ENCODE peak calls at places on chromosomes 7 and 10, in six cellular contexts. One of them, this sample, is unnamed. For H3K27me3, the result is how much of the 10 kb centered on the place peaks cover.

GRCh38 chr7:17158261-17158660 is 140.2 kb upstream of the AHR start:
- DNase-seq in adrenal gland: no peak
- DNase-seq in WERI-Rb-1: no peak
- DNase-seq in AG04450: no peak
- DNase-seq in cardiac muscle cell: no peak
- DNase-seq in CD8-positive, alpha-beta memory T cell: no peak
- DNase-seq in this sample: no peak

GRCh38 chr10:97882142-97883091 is 32.8 kb downstream of the GOLGA7B start:
- DNase-seq in cardiac muscle cell: no peak
- DNase-seq in CD8-positive, alpha-beta memory T cell: no peak
- DNase-seq in AG04450: no peak
- DNase-seq in adrenal gland: peak
- DNase-seq in WERI-Rb-1: no peak
- DNase-seq in this sample: peak

GRCh38 chr7:81210092-81211064 is 291.5 kb upstream of the SEMA3C start:
- DNase-seq in adrenal gland: no peak
- DNase-seq in AG04450: no peak
- DNase-seq in cardiac muscle cell: no peak
- DNase-seq in WERI-Rb-1: no peak
- DNase-seq in CD8-positive, alpha-beta memory T cell: no peak
- DNase-seq in this sample: no peak

GRCh38 chr7:21562385-21562784 is 19.5 kb downstream of the DNAH11 start:
- DNase-seq in WERI-Rb-1: no peak
- DNase-seq in adrenal gland: no peak
- DNase-seq in AG04450: no peak
- DNase-seq in cardiac muscle cell: no peak
- DNase-seq in CD8-positive, alpha-beta memory T cell: no peak
- DNase-seq in this sample: no peak

GRCh38 chr7:116771640-116772039 is 90.7 kb upstream of the CAPZA2 start:
- DNase-seq in CD8-positive, alpha-beta memory T cell: no peak
- DNase-seq in adrenal gland: no peak
- DNase-seq in AG04450: no peak
- DNase-seq in cardiac muscle cell: no peak
- DNase-seq in WERI-Rb-1: no peak
- DNase-seq in this sample: no peak

GRCh38 chr7:36128448-36129047 is 24.5 kb upstream of the EEPD1 start:
- DNase-seq in AG04450: peak
- DNase-seq in cardiac muscle cell: no peak
- DNase-seq in WERI-Rb-1: no peak
- DNase-seq in adrenal gland: peak
- DNase-seq in CD8-positive, alpha-beta memory T cell: no peak
- DNase-seq in this sample: peak

GRCh38 chr7:145732521-145732920 is 384.1 kb upstream of the CNTNAP2 start:
- DNase-seq in cardiac muscle cell: no peak
- DNase-seq in AG04450: no peak
- DNase-seq in CD8-positive, alpha-beta memory T cell: no peak
- DNase-seq in WERI-Rb-1: no peak
- DNase-seq in adrenal gland: no peak
- DNase-seq in this sample: no peak

GRCh38 chr10:120414946-120415345 is 42.1 kb upstream of the PLPP4 start:
- DNase-seq in cardiac muscle cell: no peak
- DNase-seq in WERI-Rb-1: no peak
- DNase-seq in AG04450: no peak
- DNase-seq in CD8-positive, alpha-beta memory T cell: no peak
- DNase-seq in adrenal gland: no peak
- DNase-seq in this sample: no peak

GRCh38 chr7:29278362-29279070 is 83.9 kb downstream of the CHN2 start:
- DNase-seq in WERI-Rb-1: peak
- DNase-seq in CD8-positive, alpha-beta memory T cell: no peak
- DNase-seq in AG04450: no peak
- DNase-seq in cardiac muscle cell: no peak
- DNase-seq in adrenal gland: no peak
- DNase-seq in this sample: no peak

GRCh38 chr10:91593366-91593765 is 39.5 kb downstream of the PPP1R3C start:
- DNase-seq in WERI-Rb-1: no peak
- DNase-seq in AG04450: no peak
- DNase-seq in CD8-positive, alpha-beta memory T cell: no peak
- DNase-seq in cardiac muscle cell: no peak
- DNase-seq in adrenal gland: no peak
- DNase-seq in this sample: no peak

GRCh38 chr7:112416127-112416526 is 34.1 kb upstream of the IFRD1 start:
- DNase-seq in WERI-Rb-1: no peak
- DNase-seq in AG04450: no peak
- DNase-seq in cardiac muscle cell: no peak
- DNase-seq in adrenal gland: no peak
- DNase-seq in CD8-positive, alpha-beta memory T cell: no peak
- DNase-seq in this sample: no peak

GRCh38 chr10:43131256-43131655 is 7.0 kb upstream of the CSGALNACT2 start:
- DNase-seq in CD8-positive, alpha-beta memory T cell: no peak
- DNase-seq in cardiac muscle cell: no peak
- DNase-seq in AG04450: no peak
- DNase-seq in adrenal gland: no peak
- DNase-seq in WERI-Rb-1: no peak
- DNase-seq in this sample: no peak

GRCh38 chr7:78280276-78280675 is 481.7 kb downstream of the PHTF2 start:
- DNase-seq in adrenal gland: no peak
- DNase-seq in CD8-positive, alpha-beta memory T cell: no peak
- DNase-seq in cardiac muscle cell: no peak
- DNase-seq in AG04450: no peak
- DNase-seq in WERI-Rb-1: no peak
- DNase-seq in this sample: no peak

GRCh38 chr7:1130021-1130990 is 29.7 kb downstream of the ZFAND2A start:
- DNase-seq in CD8-positive, alpha-beta memory T cell: no peak
- DNase-seq in WERI-Rb-1: no peak
- DNase-seq in cardiac muscle cell: no peak
- DNase-seq in AG04450: no peak
- DNase-seq in adrenal gland: no peak
- DNase-seq in this sample: no peak

GRCh38 chr7:73446716-73447115 is 13.1 kb downstream of the FZD9 start:
- DNase-seq in cardiac muscle cell: no peak
- DNase-seq in WERI-Rb-1: no peak
- DNase-seq in adrenal gland: peak
- DNase-seq in AG04450: no peak
- DNase-seq in CD8-positive, alpha-beta memory T cell: no peak
- DNase-seq in this sample: no peak

GRCh38 chr10:24873281-24873683 is 79.1 kb downstream of the PRTFDC1 start:
- DNase-seq in CD8-positive, alpha-beta memory T cell: no peak
- DNase-seq in adrenal gland: peak
- DNase-seq in WERI-Rb-1: peak
- DNase-seq in cardiac muscle cell: no peak
- DNase-seq in AG04450: peak
- DNase-seq in this sample: peak

GRCh38 chr7:138565451-138566114 is 105.5 kb downstream of the TRIM24 start:
- DNase-seq in adrenal gland: peak
- DNase-seq in CD8-positive, alpha-beta memory T cell: no peak
- DNase-seq in AG04450: peak
- DNase-seq in WERI-Rb-1: no peak
- DNase-seq in cardiac muscle cell: no peak
- DNase-seq in this sample: no peak

GRCh38 chr10:108069096-108069495 is 904.6 kb upstream of the SORCS1 start:
- DNase-seq in AG04450: no peak
- DNase-seq in cardiac muscle cell: no peak
- DNase-seq in adrenal gland: no peak
- DNase-seq in WERI-Rb-1: no peak
- DNase-seq in CD8-positive, alpha-beta memory T cell: no peak
- DNase-seq in this sample: no peak

GRCh38 chr7:96085953-96086352 is 235.9 kb downstream of the SLC25A13 start:
- DNase-seq in AG04450: no peak
- DNase-seq in CD8-positive, alpha-beta memory T cell: no peak
- DNase-seq in cardiac muscle cell: no peak
- DNase-seq in adrenal gland: no peak
- DNase-seq in WERI-Rb-1: no peak
- DNase-seq in this sample: no peak

GRCh38 chr7:64320547-64321495 is 7.1 kb downstream of the ZNF736 start:
- DNase-seq in cardiac muscle cell: no peak
- DNase-seq in AG04450: no peak
- DNase-seq in WERI-Rb-1: no peak
- DNase-seq in CD8-positive, alpha-beta memory T cell: no peak
- DNase-seq in adrenal gland: no peak
- DNase-seq in this sample: no peak

GRCh38 chr10:2921956-2922680 is 145.2 kb upstream of the PFKP start:
- DNase-seq in WERI-Rb-1: no peak
- DNase-seq in AG04450: no peak
- DNase-seq in cardiac muscle cell: no peak
- DNase-seq in adrenal gland: no peak
- DNase-seq in CD8-positive, alpha-beta memory T cell: no peak
- DNase-seq in this sample: no peak

GRCh38 chr10:127151541-127151940 is 44.9 kb downstream of the INSYN2A start:
- DNase-seq in adrenal gland: no peak
- DNase-seq in CD8-positive, alpha-beta memory T cell: no peak
- DNase-seq in cardiac muscle cell: no peak
- DNase-seq in AG04450: no peak
- DNase-seq in WERI-Rb-1: no peak
- DNase-seq in this sample: no peak

GRCh38 chr7:151727579-151728285 is 149.2 kb downstream of the PRKAG2 start:
- DNase-seq in adrenal gland: peak
- DNase-seq in CD8-positive, alpha-beta memory T cell: no peak
- DNase-seq in AG04450: peak
- DNase-seq in cardiac muscle cell: no peak
- DNase-seq in WERI-Rb-1: no peak
- DNase-seq in this sample: peak

GRCh38 chr10:93403152-93403551 is 79.0 kb downstream of the MYOF start:
- DNase-seq in AG04450: no peak
- DNase-seq in CD8-positive, alpha-beta memory T cell: no peak
- DNase-seq in cardiac muscle cell: no peak
- DNase-seq in adrenal gland: no peak
- DNase-seq in WERI-Rb-1: no peak
- DNase-seq in this sample: no peak

GRCh38 chr10:101047961-101048892 is 13.6 kb upstream of the KAZALD1 start:
- DNase-seq in WERI-Rb-1: no peak
- DNase-seq in cardiac muscle cell: no peak
- DNase-seq in AG04450: no peak
- DNase-seq in CD8-positive, alpha-beta memory T cell: no peak
- DNase-seq in adrenal gland: no peak
- DNase-seq in this sample: no peak

GRCh38 chr7:39299695-39300094 is 266.5 kb upstream of the YAE1 start:
- DNase-seq in adrenal gland: no peak
- DNase-seq in AG04450: no peak
- DNase-seq in CD8-positive, alpha-beta memory T cell: no peak
- DNase-seq in WERI-Rb-1: no peak
- DNase-seq in cardiac muscle cell: no peak
- DNase-seq in this sample: peak

GRCh38 chr10:104368406-104368805 is 14.8 kb downstream of the CFAP58 start:
- DNase-seq in cardiac muscle cell: no peak
- DNase-seq in AG04450: no peak
- DNase-seq in CD8-positive, alpha-beta memory T cell: no peak
- DNase-seq in adrenal gland: no peak
- DNase-seq in WERI-Rb-1: no peak
- DNase-seq in this sample: no peak

GRCh38 chr10:42975558-42976352 is 101.1 kb upstream of the RET start:
- DNase-seq in CD8-positive, alpha-beta memory T cell: no peak
- DNase-seq in WERI-Rb-1: peak
- DNase-seq in adrenal gland: no peak
- DNase-seq in AG04450: no peak
- DNase-seq in cardiac muscle cell: no peak
- DNase-seq in this sample: no peak

GRCh38 chr10:76977046-76977445 is 660.6 kb downstream of the KCNMA1 start:
- DNase-seq in WERI-Rb-1: no peak
- DNase-seq in AG04450: no peak
- DNase-seq in adrenal gland: no peak
- DNase-seq in CD8-positive, alpha-beta memory T cell: no peak
- DNase-seq in cardiac muscle cell: no peak
- DNase-seq in this sample: no peak

GRCh38 chr10:90800232-90800796 is 57.5 kb downstream of the HTR7 start:
- DNase-seq in CD8-positive, alpha-beta memory T cell: no peak
- DNase-seq in AG04450: no peak
- DNase-seq in cardiac muscle cell: no peak
- DNase-seq in adrenal gland: no peak
- DNase-seq in WERI-Rb-1: no peak
- DNase-seq in this sample: no peak

GRCh38 chr7:73528204-73528603 is 6.1 kb upstream of the BAZ1B start:
- DNase-seq in AG04450: no peak
- DNase-seq in cardiac muscle cell: no peak
- DNase-seq in CD8-positive, alpha-beta memory T cell: no peak
- DNase-seq in WERI-Rb-1: no peak
- DNase-seq in adrenal gland: no peak
- DNase-seq in this sample: no peak

GRCh38 chr10:14200645-14201534 is 129.8 kb downstream of the FRMD4A start:
- DNase-seq in AG04450: no peak
- DNase-seq in adrenal gland: peak
- DNase-seq in CD8-positive, alpha-beta memory T cell: no peak
- DNase-seq in cardiac muscle cell: no peak
- DNase-seq in WERI-Rb-1: peak
- DNase-seq in this sample: no peak

GRCh38 chr7:31099451-31100444 is 47.6 kb downstream of the ADCYAP1R1 start:
- DNase-seq in AG04450: no peak
- DNase-seq in cardiac muscle cell: no peak
- DNase-seq in adrenal gland: no peak
- DNase-seq in CD8-positive, alpha-beta memory T cell: no peak
- DNase-seq in WERI-Rb-1: no peak
- DNase-seq in this sample: peak

GRCh38 chr10:86079088-86079487 is 287.5 kb downstream of the GRID1 start:
- DNase-seq in cardiac muscle cell: no peak
- DNase-seq in AG04450: no peak
- DNase-seq in CD8-positive, alpha-beta memory T cell: no peak
- DNase-seq in adrenal gland: no peak
- DNase-seq in WERI-Rb-1: no peak
- DNase-seq in this sample: peak

GRCh38 chr10:113056030-113056429 is 106.0 kb downstream of the TCF7L2 start:
- DNase-seq in CD8-positive, alpha-beta memory T cell: no peak
- DNase-seq in cardiac muscle cell: no peak
- DNase-seq in adrenal gland: no peak
- DNase-seq in AG04450: no peak
- DNase-seq in WERI-Rb-1: no peak
- DNase-seq in this sample: no peak
- H3K27ac ChIP-seq in CD8-positive, alpha-beta memory T cell: no peak
- H3K27ac ChIP-seq in cardiac muscle cell: no peak
- H3K27ac ChIP-seq in adrenal gland: no peak
- H3K27ac ChIP-seq in AG04450: peak
- H3K27ac ChIP-seq in WERI-Rb-1: no peak
- H3K27ac ChIP-seq in this sample: peak

GRCh38 chr10:102619281-102619981 is 24.8 kb upstream of the TRIM8 start:
- DNase-seq in AG04450: no peak
- DNase-seq in CD8-positive, alpha-beta memory T cell: no peak
- DNase-seq in adrenal gland: no peak
- DNase-seq in WERI-Rb-1: no peak
- DNase-seq in cardiac muscle cell: no peak
- DNase-seq in this sample: no peak
- H3K4me3 ChIP-seq in AG04450: no peak
- H3K4me3 ChIP-seq in CD8-positive, alpha-beta memory T cell: no peak
- H3K4me3 ChIP-seq in adrenal gland: no peak
- H3K4me3 ChIP-seq in WERI-Rb-1: no peak
- H3K4me3 ChIP-seq in cardiac muscle cell: no peak
- H3K4me3 ChIP-seq in this sample: no peak

GRCh38 chr10:132035476-132035875 is 30.3 kb upstream of the JAKMIP3 start:
- DNase-seq in adrenal gland: no peak
- DNase-seq in cardiac muscle cell: no peak
- DNase-seq in AG04450: no peak
- DNase-seq in WERI-Rb-1: no peak
- DNase-seq in CD8-positive, alpha-beta memory T cell: no peak
- DNase-seq in this sample: no peak
- H3K27me3 ChIP-seq in adrenal gland: under half
- H3K27me3 ChIP-seq in cardiac muscle cell: half or more
- H3K27me3 ChIP-seq in AG04450: half or more
- H3K27me3 ChIP-seq in WERI-Rb-1: under half
- H3K27me3 ChIP-seq in CD8-positive, alpha-beta memory T cell: under half
- H3K27me3 ChIP-seq in this sample: half or more

GRCh38 chr10:119343001-119343601 is 135.7 kb downstream of the GRK5 start:
- DNase-seq in cardiac muscle cell: no peak
- DNase-seq in adrenal gland: no peak
- DNase-seq in WERI-Rb-1: no peak
- DNase-seq in AG04450: no peak
- DNase-seq in CD8-positive, alpha-beta memory T cell: no peak
- DNase-seq in this sample: no peak
- H3K27ac ChIP-seq in cardiac muscle cell: no peak
- H3K27ac ChIP-seq in adrenal gland: no peak
- H3K27ac ChIP-seq in WERI-Rb-1: peak
- H3K27ac ChIP-seq in AG04450: no peak
- H3K27ac ChIP-seq in CD8-positive, alpha-beta memory T cell: no peak
- H3K27ac ChIP-seq in this sample: no peak